ENCODE peak calls at places on chromosome 3, in five cellular contexts. X is endodermal cell, H is GM12878, W is Peyer's patch, J is bronchial epithelial cell. M is an unnamed sample.

GRCh38 chr3:183824761-183825379 is 507 bp downstream of the MAP6D1 start:
- DNase-seq in X (peak; percentile 76), H (no peak), W (peak; percentile 41), J (no peak), M (no peak)

GRCh38 chr3:125061170-125061569 is 5.4 kb upstream of the HEG1 start:
- DNase-seq in X (peak; percentile 41), H (no peak), W (peak; percentile 58), J (no peak), M (no peak)

GRCh38 chr3:50201573-50202315 is 3.3 kb upstream of the SLC38A3 start:
- DNase-seq in X (no peak), H (no peak), W (peak; percentile 78), J (no peak), M (no peak)

GRCh38 chr3:184756151-184756681 is 44.4 kb upstream of the MAGEF1 start:
- DNase-seq in X (peak; percentile 76), H (no peak), W (no peak), J (no peak), M (no peak)

GRCh38 chr3:49657208-49657915 is 16.8 kb upstream of the APEH start:
- DNase-seq in X (no peak), H (no peak), W (no peak), J (no peak), M (no peak)

GRCh38 chr3:94525039-94525438 is 462.2 kb downstream of the NSUN3 start:
- DNase-seq in X (peak; percentile 51), H (no peak), W (no peak), J (peak; percentile 69), M (no peak)

GRCh38 chr3:134641671-134642300 is 9.0 kb downstream of the KY start:
- DNase-seq in X (peak; percentile 77), H (no peak), W (peak; percentile 28), J (no peak), M (no peak)

GRCh38 chr3:142274908-142275307 is 49.5 kb upstream of the GK5 start:
- DNase-seq in X (no peak), H (no peak), W (no peak), J (no peak), M (no peak)

GRCh38 chr3:197802505-197803459 is 11.7 kb downstream of the LRCH3 start:
- DNase-seq in X (no peak), H (no peak), W (no peak), J (no peak), M (no peak)

GRCh38 chr3:187802928-187803259 is 57.6 kb upstream of the BCL6 start:
- DNase-seq in X (no peak), H (peak; percentile 64), W (no peak), J (no peak), M (no peak)

GRCh38 chr3:66432767-66433521 is 67.9 kb downstream of the LRIG1 start:
- DNase-seq in X (no peak), H (no peak), W (no peak), J (no peak), M (no peak)

GRCh38 chr3:162263596-162263995 is 767.0 kb downstream of the OTOL1 start:
- DNase-seq in X (no peak), H (no peak), W (no peak), J (no peak), M (no peak)

GRCh38 chr3:97138914-97139541 is 324.6 kb downstream of the EPHA6 start:
- DNase-seq in X (peak; percentile 61), H (no peak), W (no peak), J (peak; percentile 36), M (no peak)

GRCh38 chr3:23959147-23959900 is 14.2 kb downstream of the NR1D2 start:
- DNase-seq in X (no peak), H (no peak), W (no peak), J (peak; percentile 99), M (peak; percentile 63)

GRCh38 chr3:40745381-40746106 is 220.8 kb downstream of the ZNF621 start:
- DNase-seq in X (no peak), H (no peak), W (no peak), J (no peak), M (no peak)

GRCh38 chr3:63386568-63386967 is 108.5 kb downstream of the SYNPR start:
- DNase-seq in X (peak; percentile 80), H (no peak), W (no peak), J (no peak), M (no peak)

GRCh38 chr3:25458420-25458814 is 30.4 kb downstream of the RARB start:
- DNase-seq in X (no peak), H (no peak), W (no peak), J (no peak), M (no peak)

GRCh38 chr3:105598047-105598796 is 231.5 kb downstream of the ALCAM start:
- DNase-seq in X (no peak), H (no peak), W (no peak), J (peak; percentile 96), M (peak; percentile 77)

DNA sequence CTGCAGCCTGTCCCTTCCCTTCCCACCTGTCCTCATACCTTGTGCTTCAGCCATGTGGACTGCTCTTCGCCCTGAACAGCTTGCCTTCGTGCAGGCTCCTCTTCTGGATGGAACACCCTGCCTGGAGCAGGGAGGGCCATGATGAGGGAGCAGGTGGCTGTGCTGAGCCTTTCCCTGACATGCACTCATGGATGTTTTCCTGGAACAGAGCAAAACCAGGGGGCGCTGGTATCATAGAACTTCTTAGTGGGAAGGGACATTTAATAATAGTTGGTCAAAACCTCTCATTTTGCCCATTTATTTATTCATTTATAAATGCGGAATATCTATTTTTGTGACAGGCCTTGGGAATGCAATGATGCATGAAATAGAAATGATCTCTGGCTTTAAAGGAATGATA is 149.3 kb downstream of the CACNA1D start:
- DNase-seq in X (peak; percentile 72), H (no peak), W (no peak), J (no peak), M (no peak)
- TF ChIP-seq CTCF in X (peak; percentile 69), H (no peak), W (no peak), J (no peak), M (peak; percentile 4)

DNA sequence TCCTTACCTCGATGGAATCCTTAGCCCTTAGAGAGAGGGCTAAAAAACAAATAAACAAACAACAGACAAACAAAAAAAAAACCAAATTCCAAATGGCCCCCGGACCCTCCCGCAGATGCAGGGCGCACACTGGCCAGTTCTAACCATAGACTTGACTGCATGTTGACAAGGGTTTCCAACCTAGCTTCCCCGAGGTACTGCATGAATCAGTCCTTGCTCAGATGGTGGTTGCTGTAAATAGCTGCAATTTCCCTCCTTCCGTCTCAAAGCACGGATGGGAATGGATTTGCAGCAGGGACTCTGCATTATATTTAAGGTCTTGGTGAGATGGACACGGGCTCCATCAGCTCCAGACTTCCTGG is 162.8 kb downstream of the CD47 start:
- DNase-seq in X (no peak), H (no peak), W (no peak), J (peak; percentile 61), M (peak; percentile 17)
- H3K4me3 ChIP-seq in X (peak overlapping the region; percentile 79), H (peak overlapping the region; percentile 57), W (peak overlapping the region; percentile 55), J (peak overlapping the region; percentile 59), M (peak overlapping the region; percentile 63)

DNA sequence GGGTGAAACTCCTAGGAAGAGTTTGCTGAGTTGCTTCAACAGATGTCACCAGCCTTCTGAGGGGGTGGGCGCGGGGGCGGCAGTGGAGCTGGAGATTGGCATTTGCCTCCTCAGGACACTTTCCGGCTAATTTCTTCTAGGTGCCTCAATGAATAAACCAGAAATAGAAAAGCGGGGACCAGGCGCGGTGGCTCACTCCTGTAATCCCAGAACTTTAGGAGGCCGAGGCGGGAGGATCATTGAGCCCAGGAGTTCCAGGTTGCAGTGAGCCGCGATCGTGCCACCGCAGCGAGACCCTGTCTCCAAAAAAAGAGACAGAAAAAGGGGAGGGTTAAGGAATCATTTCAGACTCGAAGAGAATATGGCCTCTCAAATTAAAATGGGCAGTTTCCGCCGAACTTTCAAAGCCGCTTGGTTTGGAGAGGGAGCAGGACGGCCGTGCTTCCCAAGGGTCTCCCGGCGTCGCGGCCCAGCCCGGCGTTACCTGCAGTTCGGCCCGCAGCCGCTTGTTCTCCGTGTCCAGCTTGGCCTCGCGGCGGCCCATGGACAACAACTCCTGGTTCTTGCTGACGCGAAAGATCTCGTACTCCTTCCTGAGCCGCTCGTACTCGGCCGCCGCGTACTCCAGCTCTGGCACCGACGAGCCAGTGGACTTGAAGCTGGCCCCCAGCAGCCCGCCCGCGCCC is 587 bp downstream of the NPHP3 start:
- DNase-seq in X (peak; percentile 89), H (no peak), W (peak; percentile 76), J (peak; percentile 33), M (peak; percentile 10)
- TF ChIP-seq CTCF in X (peak; percentile 69), H (no peak), W (no peak), J (peak; percentile 34), M (peak; percentile 32)

DNA sequence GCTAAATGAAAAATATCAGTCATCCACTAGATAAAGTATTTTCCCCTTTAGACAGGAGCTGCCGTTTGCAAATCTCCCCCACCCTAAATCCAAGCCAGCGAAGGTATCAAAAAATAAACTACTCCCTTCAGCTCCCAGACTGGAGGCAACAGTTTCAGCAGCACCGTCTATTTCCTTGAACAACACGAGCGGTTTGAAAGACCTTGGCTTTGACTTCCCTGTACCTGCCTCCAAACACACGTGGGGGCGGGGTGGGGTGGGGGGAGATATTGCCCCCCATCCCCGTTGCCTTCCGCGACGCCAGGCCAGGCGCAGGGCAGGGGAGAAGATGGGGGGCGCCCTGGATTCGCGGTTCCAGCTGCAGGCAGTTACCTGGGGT is 804 bp upstream of the CACNA1D start:
- DNase-seq in X (no peak), H (no peak), W (no peak), J (no peak), M (no peak)
- H3K4me3 ChIP-seq in X (peak overlapping the region; percentile 64), H (no peak overlapping the region), W (peak overlapping the region; percentile 74), J (peak overlapping the region; percentile 54), M (no peak overlapping the region)